ENCODE peak calls at places on chromosomes 5 and 9, in five cellular contexts. C is psoas muscle, L is fibroblast of lung, G is choroid plexus epithelial cell, S is A549. D is an unnamed sample.

GRCh38 chr5:122999947-123000563 is 36.5 kb downstream of the PPIC start:
- DNase-seq in C (no peak), L (peak; percentile 30), G (peak; percentile 56), S (peak; percentile 72), D (peak; percentile 31)

GRCh38 chr9:100473271-100474081 is 527 bp downstream of the TMEFF1 start:
- DNase-seq in C (peak; percentile 53), L (peak; percentile 44), G (peak; percentile 31), S (peak; percentile 34), D (no peak)

GRCh38 chr5:76986828-76987526 is 34.1 kb downstream of the CRHBP start:
- DNase-seq in C (no peak), L (no peak), G (no peak), S (no peak), D (no peak)

GRCh38 chr5:165525268-165525667 is 2019.8 kb downstream of the MAT2B start:
- DNase-seq in C (no peak), L (peak; percentile 90), G (peak; percentile 84), S (no peak), D (no peak)

GRCh38 chr5:158033076-158033475 is 174.1 kb upstream of the CLINT1 start:
- DNase-seq in C (no peak), L (no peak), G (no peak), S (no peak), D (no peak)

GRCh38 chr9:4489919-4490704 is at the start of gene SLC1A1:
- DNase-seq in C (peak; percentile 76), L (peak; percentile 59), G (peak; percentile 60), S (peak; percentile 52), D (peak; percentile 51)

GRCh38 chr5:54595724-54596123 is 78.2 kb downstream of the SNX18 start:
- DNase-seq in C (no peak), L (peak; percentile 61), G (peak; percentile 22), S (no peak), D (no peak)

GRCh38 chr5:42951169-42951846 is 88.8 kb downstream of the ANXA2R start:
- DNase-seq in C (peak; percentile 67), L (peak; percentile 56), G (peak; percentile 47), S (no peak), D (no peak)

GRCh38 chr5:91311168-91311696 is 71.9 kb downstream of the ARRDC3 start:
- DNase-seq in C (no peak), L (no peak), G (peak; percentile 23), S (no peak), D (no peak)

GRCh38 chr9:119836036-119836435 is 466.8 kb upstream of the BRINP1 start:
- DNase-seq in C (no peak), L (peak; percentile 8), G (no peak), S (no peak), D (no peak)

GRCh38 chr5:110900829-110901228 is 162.0 kb downstream of the SLC25A46 start:
- DNase-seq in C (no peak), L (peak; percentile 99), G (peak; percentile 90), S (peak; percentile 22), D (no peak)

GRCh38 chr9:134128727-134129679 is 6.9 kb upstream of the WDR5 start:
- DNase-seq in C (peak; percentile 73), L (no peak), G (no peak), S (no peak), D (no peak)

GRCh38 chr9:77959803-77960202 is 71.8 kb downstream of the GNAQ start:
- DNase-seq in C (no peak), L (no peak), G (no peak), S (no peak), D (no peak)

GRCh38 chr5:147482426-147483196 is 27.3 kb downstream of the DPYSL3 start:
- DNase-seq in C (no peak), L (peak; percentile 12), G (peak; percentile 8), S (no peak), D (no peak)

GRCh38 chr9:122032346-122032745 is 60.8 kb downstream of the TTLL11 start:
- DNase-seq in C (no peak), L (no peak), G (no peak), S (no peak), D (no peak)

GRCh38 chr5:127306647-127307046 is 16.1 kb downstream of the MEGF10 start:
- DNase-seq in C (no peak), L (peak; percentile 55), G (peak; percentile 54), S (no peak), D (no peak)

GRCh38 chr5:103280962-103281361 is 22.4 kb downstream of the MACIR start:
- DNase-seq in C (no peak), L (no peak), G (no peak), S (no peak), D (no peak)

GRCh38 chr9:121708768-121709488 is 57.5 kb downstream of the DAB2IP start:
- DNase-seq in C (no peak), L (no peak), G (no peak), S (no peak), D (no peak)

GRCh38 chr9:121350993-121351561 is 19.0 kb downstream of the STOM start:
- DNase-seq in C (peak; percentile 68), L (peak; percentile 87), G (peak; percentile 96), S (peak; percentile 60), D (peak; percentile 75)

GRCh38 chr9:75086443-75087278 is 1.3 kb downstream of the NMRK1 start:
- DNase-seq in C (no peak), L (no peak), G (no peak), S (no peak), D (no peak)

GRCh38 chr5:116573279-116573616 is 1.4 kb downstream of the SEMA6A start:
- DNase-seq in C (peak; percentile 59), L (peak; percentile 3), G (peak; percentile 11), S (peak; percentile 7), D (no peak)

GRCh38 chr5:108681079-108681921 is 66.4 kb upstream of the FER start:
- DNase-seq in C (no peak), L (peak; percentile 60), G (peak; percentile 91), S (peak; percentile 76), D (peak; percentile 44)

GRCh38 chr9:4519604-4520003 is 29.3 kb downstream of the SLC1A1 start:
- DNase-seq in C (no peak), L (no peak), G (no peak), S (no peak), D (no peak)

GRCh38 chr5:69231281-69231680 is 3.4 kb upstream of the CDK7 start:
- DNase-seq in C (no peak), L (peak; percentile 42), G (no peak), S (no peak), D (no peak)

GRCh38 chr5:138603521-138603920 is 28.3 kb upstream of the HSPA9 start:
- DNase-seq in C (no peak), L (peak; percentile 21), G (peak; percentile 85), S (no peak), D (no peak)

GRCh38 chr9:73132034-73132776 is 19.5 kb upstream of the ANXA1 start:
- DNase-seq in C (peak; percentile 72), L (peak; percentile 85), G (peak; percentile 92), S (peak; percentile 86), D (no peak)
- H3K4me3 ChIP-seq in C (peak overlapping the region; percentile 70), L (peak overlapping the region; percentile 61), G (peak overlapping the region; percentile 56), S (peak overlapping the region; percentile 40), D (peak overlapping the region; percentile 3)

DNA sequence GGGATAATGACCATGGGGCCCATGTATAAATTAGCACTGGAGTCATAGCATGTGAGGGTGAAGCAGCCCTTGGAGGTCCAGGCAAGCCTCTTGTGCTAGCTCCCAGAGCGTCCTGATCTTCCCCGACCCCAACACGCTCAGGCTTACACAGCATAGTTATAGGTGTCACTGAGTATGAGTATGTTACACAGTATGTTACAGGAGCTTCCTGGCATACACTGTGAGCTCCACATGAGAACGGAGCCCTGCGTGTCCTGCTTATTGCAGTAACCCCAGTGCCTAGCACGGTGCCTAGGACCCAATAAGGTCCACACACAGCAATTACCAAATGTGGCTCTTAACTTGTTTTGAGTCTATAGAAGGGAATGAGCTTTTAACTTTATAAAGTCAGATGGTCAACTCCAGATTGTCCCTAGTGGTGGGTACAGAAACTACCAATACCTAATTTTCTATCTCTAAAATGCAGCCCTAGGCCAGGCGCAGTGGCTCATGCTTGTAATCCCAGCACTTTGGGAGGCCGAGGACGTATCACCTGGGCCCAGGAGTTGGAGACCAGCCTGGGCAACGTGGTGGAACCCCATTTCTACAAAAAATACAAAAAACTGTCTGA is 64.1 kb downstream of the PLAC8L1 start:
- DNase-seq in C (no peak), L (no peak), G (peak; percentile 30), S (peak; percentile 33), D (no peak)
- TF ChIP-seq CTCF in C (peak; percentile 40), L (peak; percentile 48), G (peak; percentile 54), S (peak; percentile 29), D (peak; percentile 40)

GRCh38 chr5:141412853-141413539 is at the start of gene PCDHGA10:
- DNase-seq in C (peak; percentile 69), L (peak; percentile 65), G (peak; percentile 83), S (no peak), D (peak; percentile 30)
- H3K4me3 ChIP-seq in C (peak within 1 kb of the TSS; percentile 62), L (peak within 1 kb of the TSS; percentile 36), G (peak within 1 kb of the TSS; percentile 57), S (no peak within 1 kb of the TSS), D (peak within 1 kb of the TSS; percentile 67)

GRCh38 chr5:73104326-73104725 is 16.0 kb upstream of the TMEM171 start:
- DNase-seq in C (no peak), L (no peak), G (no peak), S (no peak), D (no peak)

GRCh38 chr5:73097740-73098139 is 22.6 kb upstream of the TMEM171 start:
- DNase-seq in C (no peak), L (no peak), G (no peak), S (no peak), D (no peak)

GRCh38 chr5:73103885-73104284 is 16.5 kb upstream of the TMEM171 start:
- DNase-seq in C (no peak), L (no peak), G (no peak), S (no peak), D (no peak)

GRCh38 chr5:73096239-73096575 is 24.2 kb upstream of the TMEM171 start:
- DNase-seq in C (no peak), L (peak; percentile 14), G (no peak), S (no peak), D (no peak)

GRCh38 chr5:73100109-73100508 is 20.3 kb upstream of the TMEM171 start:
- DNase-seq in C (no peak), L (no peak), G (no peak), S (no peak), D (no peak)
- TF ChIP-seq CTCF in C (no peak), L (no peak), G (no peak), S (no peak), D (no peak)

GRCh38 chr5:160468576-160468975 is 46.9 kb downstream of the PTTG1 start:
- DNase-seq in C (no peak), L (no peak), G (no peak), S (no peak), D (no peak)

GRCh38 chr5:160467555-160468418 is 46.1 kb downstream of the PTTG1 start:
- DNase-seq in C (peak; percentile 74), L (peak; percentile 79), G (peak; percentile 91), S (peak; percentile 18), D (no peak)

GRCh38 chr5:160466121-160466520 is 44.5 kb downstream of the PTTG1 start:
- DNase-seq in C (no peak), L (no peak), G (no peak), S (no peak), D (no peak)

GRCh38 chr5:160469156-160470144 is 47.8 kb downstream of the PTTG1 start:
- DNase-seq in C (no peak), L (peak; percentile 18), G (peak; percentile 42), S (no peak), D (no peak)

GRCh38 chr5:160466889-160467554 is 45.4 kb downstream of the PTTG1 start:
- DNase-seq in C (no peak), L (peak; percentile 8), G (peak; percentile 49), S (peak; percentile 3), D (no peak)
- H3K4me3 ChIP-seq in C (peak overlapping the region; percentile 54), L (no peak overlapping the region), G (no peak overlapping the region), S (no peak overlapping the region), D (no peak overlapping the region)